ENCODE peak calls at places on chromosomes 4 and X, in seven cellular contexts. A is endothelial cell, X is RWPE1, W is fibroblast of lung, M is transverse colon, S is HFF-Myc, Y is right atrium auricular region. N is an unnamed sample.

GRCh38 chr4:24794916-24795665 is at the start of gene SOD3:
- DNase-seq in A (peak; percentile 60), X (no peak), W (peak; percentile 82), M (peak; percentile 82), S (no peak), Y (peak; percentile 86), N (peak; percentile 42)

GRCh38 chr4:152643153-152644035 is 36.4 kb downstream of the TMEM154 start:
- DNase-seq in A (no peak), X (no peak), W (no peak), M (peak; percentile 51), S (no peak), Y (no peak), N (no peak)

GRCh38 chr4:99714179-99714578 is 56.6 kb upstream of the C4orf54 start:
- DNase-seq in A (no peak), X (no peak), W (no peak), M (no peak), S (no peak), Y (no peak), N (no peak)

GRCh38 chr4:82601242-82602015 is 39.6 kb upstream of the TMEM150C start:
- DNase-seq in A (no peak), X (no peak), W (no peak), M (no peak), S (no peak), Y (no peak), N (no peak)

GRCh38 chr4:73706811-73707210 is 33.6 kb upstream of the CXCL8 start:
- DNase-seq in A (no peak), X (no peak), W (no peak), M (no peak), S (no peak), Y (no peak), N (no peak)

GRCh38 chrX:71542825-71543224 is 9.9 kb downstream of the OGT start:
- DNase-seq in A (no peak), X (no peak), W (no peak), M (no peak), S (no peak), Y (no peak), N (no peak)

GRCh38 chr4:140185725-140186124 is 31.7 kb upstream of the MAML3 start:
- DNase-seq in A (no peak), X (no peak), W (peak; percentile 11), M (no peak), S (no peak), Y (no peak), N (no peak)

GRCh38 chr4:119592708-119593298 is 35.8 kb downstream of the PDE5A start:
- DNase-seq in A (no peak), X (no peak), W (peak; percentile 38), M (no peak), S (no peak), Y (no peak), N (no peak)

GRCh38 chr4:30714408-30715031 is 5.6 kb upstream of the PCDH7 start:
- DNase-seq in A (peak; percentile 73), X (peak; percentile 58), W (peak; percentile 74), M (peak; percentile 41), S (peak; percentile 25), Y (no peak), N (no peak)

GRCh38 chr4:122122083-122122482 is 30.0 kb upstream of the BLTP1 start:
- DNase-seq in A (no peak), X (no peak), W (no peak), M (no peak), S (no peak), Y (no peak), N (no peak)

GRCh38 chr4:153790962-153791551 is 2.2 kb upstream of the SFRP2 start:
- DNase-seq in A (peak; percentile 68), X (no peak), W (no peak), M (no peak), S (no peak), Y (no peak), N (peak; percentile 58)

GRCh38 chrX:117973175-117974075 is 143.2 kb downstream of the KLHL13 start:
- DNase-seq in A (no peak), X (no peak), W (no peak), M (no peak), S (no peak), Y (no peak), N (no peak)

GRCh38 chr4:162011039-162011438 is 152.8 kb downstream of the FSTL5 start:
- DNase-seq in A (no peak), X (no peak), W (no peak), M (no peak), S (no peak), Y (no peak), N (no peak)

GRCh38 chrX:40201486-40201885 is 103.7 kb upstream of the BCOR start:
- DNase-seq in A (no peak), X (no peak), W (no peak), M (no peak), S (no peak), Y (no peak), N (no peak)

GRCh38 chr4:156113138-156113537 is 159.5 kb upstream of the CTSO start:
- DNase-seq in A (no peak), X (no peak), W (no peak), M (no peak), S (no peak), Y (no peak), N (no peak)

GRCh38 chr4:108744307-108744706 is 18.5 kb downstream of the ETNPPL start:
- DNase-seq in A (no peak), X (no peak), W (no peak), M (no peak), S (peak; percentile 42), Y (no peak), N (no peak)

GRCh38 chr4:5971077-5971447 is 47.2 kb downstream of the C4orf50 start:
- DNase-seq in A (no peak), X (no peak), W (no peak), M (no peak), S (no peak), Y (no peak), N (no peak)

GRCh38 chr4:40199999-40200880 is 3.4 kb downstream of the RHOH start:
- DNase-seq in A (no peak), X (no peak), W (no peak), M (peak; percentile 60), S (no peak), Y (no peak), N (no peak)

GRCh38 chrX:20437678-20438077 is 171.0 kb upstream of the RPS6KA3 start:
- DNase-seq in A (no peak), X (no peak), W (no peak), M (no peak), S (no peak), Y (no peak), N (no peak)

GRCh38 chr4:98506462-98507132 is 151.8 kb downstream of the TSPAN5 start:
- DNase-seq in A (peak; percentile 30), X (no peak), W (no peak), M (no peak), S (no peak), Y (no peak), N (no peak)
- TF ChIP-seq CTCF in A (no peak), X (no peak), W (peak; percentile 4), M (no peak), S (no peak), Y (no peak), N (peak; percentile 31)

DNA sequence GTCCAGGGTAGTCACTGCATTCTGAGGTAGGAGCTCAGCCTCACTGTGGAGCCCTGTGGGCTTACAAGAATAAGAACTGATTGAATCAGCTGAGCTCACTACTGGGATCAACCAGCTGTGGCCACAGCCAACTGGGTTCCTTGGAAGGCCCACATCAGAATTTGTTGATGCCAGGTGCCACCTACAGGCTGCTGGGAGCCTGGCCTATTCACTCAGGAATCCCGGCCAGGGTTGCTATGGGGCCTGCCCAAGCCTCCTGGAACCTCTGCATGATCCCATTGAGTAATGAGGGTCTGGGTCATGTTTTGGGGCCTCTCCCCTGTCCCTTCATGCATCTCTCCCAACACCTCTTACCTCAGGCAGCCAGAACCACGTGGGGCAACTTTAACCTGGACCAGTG is 53.9 kb upstream of the KIAA1210 start:
- DNase-seq in A (peak; percentile 34), X (peak; percentile 7), W (no peak), M (peak; percentile 32), S (no peak), Y (no peak), N (no peak)
- TF ChIP-seq CTCF in A (peak; percentile 18), X (no peak), W (no peak), M (peak; percentile 17), S (peak; percentile 33), Y (no peak), N (peak; percentile 13)

DNA sequence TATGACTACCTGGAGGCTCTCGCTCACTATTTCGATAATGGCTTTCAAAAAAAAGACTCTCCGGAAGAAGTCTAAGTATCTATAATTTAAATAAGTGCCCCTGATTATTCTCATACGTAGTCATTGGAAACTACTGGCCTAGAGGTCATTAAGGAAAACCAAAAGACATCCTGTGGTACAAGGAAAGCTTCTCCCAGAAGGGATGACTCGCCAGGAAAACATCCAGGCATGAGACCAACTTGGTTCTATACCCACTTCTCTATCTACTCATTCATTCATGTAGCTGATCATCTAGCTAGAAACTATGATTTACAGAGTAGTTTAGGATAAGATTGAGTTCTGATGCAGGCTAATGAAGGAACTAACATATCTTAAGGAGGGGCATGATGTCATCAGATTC is 37.7 kb downstream of the SOX3 start:
- DNase-seq in A (no peak), X (no peak), W (peak; percentile 0), M (no peak), S (no peak), Y (no peak), N (no peak)
- TF ChIP-seq CTCF in A (no peak), X (no peak), W (no peak), M (no peak), S (no peak), Y (no peak), N (no peak)

DNA sequence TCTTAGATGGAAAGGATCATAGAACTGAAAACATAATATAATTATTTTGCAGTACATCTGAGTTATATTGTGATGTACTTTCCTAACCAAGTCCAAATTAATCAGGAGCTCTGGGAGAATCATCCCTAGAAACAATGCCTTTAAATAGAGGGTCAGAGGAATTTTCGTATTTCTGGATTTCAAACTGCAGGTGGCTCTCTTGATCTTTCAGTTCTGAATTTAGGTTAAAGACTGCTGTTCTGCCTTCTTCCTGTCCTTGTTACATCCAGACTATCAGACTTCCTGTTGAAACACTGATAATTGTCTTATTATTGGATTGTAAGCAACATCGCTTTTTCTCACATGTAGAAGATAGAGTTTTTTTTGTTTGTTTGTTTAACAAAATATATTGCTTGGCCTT is 142.7 kb downstream of the RPA4 start:
- DNase-seq in A (peak; percentile 2), X (no peak), W (no peak), M (no peak), S (no peak), Y (no peak), N (no peak)
- TF ChIP-seq CTCF in A (no peak), X (no peak), W (no peak), M (no peak), S (no peak), Y (no peak), N (peak; percentile 45)

N was measured in progenitor cell of endocrine pancreas.